ENCODE peak calls at places on chromosome 20, in eight cellular contexts. T, U, M, Z, G, D, B and K are unnamed samples.

GRCh38 chr20:15154070-15154469 is 816.7 kb upstream of the FLRT3 start:
- DNase-seq in T (no peak), U (peak; percentile 90), M (no peak), Z (no peak), G (peak; percentile 11), D (no peak), B (no peak), K (no peak)

GRCh38 chr20:49893242-49894072 is 21.9 kb downstream of the SPATA2 start:
- DNase-seq in T (peak; percentile 37), U (no peak), M (no peak), Z (no peak), G (no peak), D (no peak), B (no peak), K (no peak)

GRCh38 chr20:3000852-3001523 is 42.4 kb upstream of the GNRH2 start:
- DNase-seq in T (peak; percentile 45), U (peak; percentile 66), M (peak; percentile 82), Z (no peak), G (peak; percentile 47), D (no peak), B (peak; percentile 41), K (peak; percentile 60)

GRCh38 chr20:22350624-22351023 is 233.7 kb downstream of the FOXA2 start:
- DNase-seq in T (no peak), U (no peak), M (no peak), Z (no peak), G (no peak), D (no peak), B (no peak), K (no peak)

GRCh38 chr20:24981750-24982149 is 10.8 kb downstream of the APMAP start:
- DNase-seq in T (no peak), U (no peak), M (no peak), Z (no peak), G (no peak), D (no peak), B (peak; percentile 31), K (no peak)

GRCh38 chr20:44186674-44187053 is 324 bp downstream of the JPH2 start:
- DNase-seq in T (no peak), U (no peak), M (no peak), Z (no peak), G (no peak), D (no peak), B (no peak), K (no peak)

GRCh38 chr20:8854566-8854965 is 214.3 kb upstream of the PLCB4 start:
- DNase-seq in T (peak; percentile 60), U (no peak), M (peak; percentile 13), Z (no peak), G (peak; percentile 25), D (no peak), B (no peak), K (no peak)

GRCh38 chr20:20939006-20939405 is 167.2 kb downstream of the LINC00237 start:
- DNase-seq in T (no peak), U (no peak), M (no peak), Z (no peak), G (no peak), D (no peak), B (no peak), K (no peak)

GRCh38 chr20:38108438-38109024 is 56.5 kb downstream of the TGM2 start:
- DNase-seq in T (peak; percentile 98), U (no peak), M (no peak), Z (no peak), G (no peak), D (no peak), B (no peak), K (no peak)

GRCh38 chr20:36629719-36630340 is 16.2 kb downstream of the SLA2 start:
- DNase-seq in T (no peak), U (no peak), M (no peak), Z (no peak), G (no peak), D (no peak), B (no peak), K (no peak)

GRCh38 chr20:45611054-45611453 is 18.5 kb upstream of the WFDC10A start:
- DNase-seq in T (peak; percentile 90), U (peak; percentile 93), M (no peak), Z (no peak), G (peak; percentile 45), D (no peak), B (peak; percentile 92), K (no peak)

GRCh38 chr20:14069796-14070195 is 74.5 kb downstream of the MACROD2 start:
- DNase-seq in T (no peak), U (peak; percentile 40), M (no peak), Z (no peak), G (peak; percentile 72), D (no peak), B (peak; percentile 65), K (no peak)

GRCh38 chr20:18738888-18739287 is 74.7 kb upstream of the SCP2D1 start:
- DNase-seq in T (no peak), U (no peak), M (no peak), Z (no peak), G (no peak), D (no peak), B (no peak), K (no peak)

GRCh38 chr20:52889225-52889624 is 82.9 kb upstream of the TSHZ2 start:
- DNase-seq in T (peak; percentile 4), U (peak; percentile 89), M (no peak), Z (no peak), G (peak; percentile 53), D (no peak), B (peak; percentile 69), K (no peak)

GRCh38 chr20:2709205-2709981 is 16.8 kb downstream of the EBF4 start:
- DNase-seq in T (no peak), U (no peak), M (peak; percentile 25), Z (no peak), G (no peak), D (no peak), B (no peak), K (no peak)

GRCh38 chr20:16064991-16065707 is 508.1 kb downstream of the KIF16B start:
- DNase-seq in T (no peak), U (no peak), M (peak; percentile 62), Z (no peak), G (no peak), D (no peak), B (no peak), K (no peak)

GRCh38 chr20:20393207-20393606 is 25.3 kb downstream of the INSM1 start:
- DNase-seq in T (peak; percentile 78), U (no peak), M (no peak), Z (no peak), G (no peak), D (no peak), B (peak; percentile 18), K (no peak)

GRCh38 chr20:42734660-42735368 is 454.9 kb downstream of the PTPRT start:
- DNase-seq in T (no peak), U (no peak), M (no peak), Z (no peak), G (no peak), D (no peak), B (no peak), K (no peak)

GRCh38 chr20:17787816-17788215 is 88.0 kb downstream of the BANF2 start:
- DNase-seq in T (no peak), U (no peak), M (no peak), Z (no peak), G (no peak), D (no peak), B (no peak), K (no peak)

GRCh38 chr20:15022921-15023320 is 685.5 kb upstream of the FLRT3 start:
- DNase-seq in T (no peak), U (peak; percentile 70), M (no peak), Z (no peak), G (peak; percentile 59), D (no peak), B (no peak), K (no peak)